ENCODE peak calls at places on chromosomes 16 and 17, in seven cellular contexts. U, P, Y, Z, X, O and G are unnamed samples.

GRCh38 chr17:75996665-75997590 is 3.7 kb upstream of the CDK3 start:
- DNase-seq in Z (peak), P (peak), U (no peak), X (peak), O (peak), Y (no peak), G (peak)

GRCh38 chr17:83083368-83084201 is 4.2 kb downstream of the METRNL start:
- DNase-seq in Z (peak), P (peak), O (peak), Y (no peak), X (peak), U (no peak), G (no peak)

GRCh38 chr16:11560701-11561439 is 25.8 kb downstream of the LITAF start:
- DNase-seq in Y (peak), X (peak), O (no peak), P (peak), U (no peak), Z (peak), G (no peak)

GRCh38 chr17:29667969-29668368 is 45.3 kb upstream of the CORO6 start:
- DNase-seq in X (no peak), P (no peak), O (no peak), U (no peak), Y (no peak), Z (no peak), G (no peak)

GRCh38 chr16:55623640-55624039 is 32.1 kb upstream of the SLC6A2 start:
- DNase-seq in Z (no peak), X (no peak), P (no peak), O (no peak), U (no peak), Y (no peak), G (no peak)

GRCh38 chr16:11296706-11297491 is 15.8 kb upstream of the PRM1 start:
- DNase-seq in Z (no peak), U (no peak), O (no peak), P (no peak), X (no peak), Y (no peak), G (no peak)

GRCh38 chr17:3750926-3751325 is 27.2 kb downstream of the HASPIN start:
- DNase-seq in X (no peak), U (no peak), O (no peak), Z (peak), Y (no peak), P (no peak), G (no peak)

GRCh38 chr17:20291853-20292252 is 175.5 kb downstream of the LGALS9B start:
- DNase-seq in X (peak), P (no peak), O (no peak), Z (no peak), U (no peak), Y (no peak), G (no peak)

GRCh38 chr17:21419299-21420239 is 43.4 kb downstream of the KCNJ12 start:
- DNase-seq in Y (no peak), O (no peak), Z (no peak), X (no peak), P (no peak), U (no peak), G (no peak)

GRCh38 chr16:22373662-22374310 is 633 bp downstream of the CDR2 start:
- DNase-seq in U (no peak), Y (peak), X (peak), P (peak), Z (peak), O (peak), G (peak)

GRCh38 chr16:12100124-12100647 is 123.7 kb downstream of the SNX29 start:
- DNase-seq in O (no peak), X (no peak), Z (no peak), Y (no peak), U (no peak), P (no peak), G (no peak)

GRCh38 chr16:78277374-78277773 is 177.9 kb downstream of the WWOX start:
- DNase-seq in O (no peak), Z (no peak), U (no peak), Y (no peak), P (no peak), X (no peak), G (no peak)

GRCh38 chr16:56866955-56867830 is 2.2 kb downstream of the SLC12A3 start:
- DNase-seq in P (peak), Y (peak), X (peak), Z (peak), O (peak), U (peak), G (peak)

GRCh38 chr16:87740441-87740840 is 25.3 kb downstream of the KLHDC4 start:
- DNase-seq in O (no peak), U (no peak), Z (no peak), X (no peak), P (no peak), Y (peak), G (no peak)

GRCh38 chr17:75457047-75457654 is 716 bp downstream of the TMEM94 start:
- DNase-seq in P (no peak), X (peak), O (peak), Y (peak), U (no peak), Z (no peak), G (peak)